ENCODE peak calls at places on chromosomes 6 and 20, in six cellular contexts. J, F, X, P, C and S are unnamed samples.

GRCh38 chr6:12472601-12473038 is 182.5 kb downstream of the EDN1 start:
- DNase-seq in J (peak; percentile 59), X (no peak), C (no peak), F (no peak), P (peak; percentile 68), S (no peak)

GRCh38 chr20:33211817-33212424 is 5.2 kb upstream of the BPIFA3 start:
- DNase-seq in P (peak; percentile 26), X (peak; percentile 1), C (peak; percentile 44), J (no peak), F (peak; percentile 61), S (peak; percentile 86)

GRCh38 chr6:22248513-22249308 is 48.1 kb downstream of the PRL start:
- DNase-seq in P (peak; percentile 73), J (no peak), C (no peak), F (no peak), X (no peak), S (no peak)

GRCh38 chr20:20009784-20010253 is 7.3 kb upstream of the NAA20 start:
- DNase-seq in X (no peak), F (no peak), J (no peak), P (no peak), C (no peak), S (peak; percentile 24)

GRCh38 chr6:157898169-157898568 is 75.1 kb downstream of the SNX9 start:
- DNase-seq in J (no peak), X (no peak), C (no peak), F (no peak), P (peak; percentile 23), S (no peak)

GRCh38 chr20:17631576-17632319 is 50.3 kb downstream of the RRBP1 start:
- DNase-seq in J (no peak), C (no peak), F (no peak), X (no peak), P (no peak), S (no peak)

GRCh38 chr6:2275892-2276242 is 30.5 kb upstream of the GMDS start:
- DNase-seq in X (no peak), P (no peak), F (no peak), J (no peak), C (no peak), S (no peak)

GRCh38 chr20:41468994-41469600 is 102.5 kb upstream of the EMILIN3 start:
- DNase-seq in C (no peak), P (no peak), J (no peak), X (no peak), F (no peak), S (no peak)

GRCh38 chr6:80550748-80551147 is 444.3 kb downstream of the BCKDHB start:
- DNase-seq in J (no peak), C (no peak), F (no peak), X (no peak), P (no peak), S (no peak)

GRCh38 chr20:24933266-24933908 is 15.7 kb upstream of the CST7 start:
- DNase-seq in C (no peak), J (no peak), P (no peak), F (no peak), X (no peak), S (no peak)

GRCh38 chr6:10315034-10315433 is 99.8 kb downstream of the TFAP2A start:
- DNase-seq in P (no peak), C (no peak), J (no peak), F (no peak), X (no peak), S (no peak)

GRCh38 chr20:54650201-54650722 is 174.9 kb downstream of the DOK5 start:
- DNase-seq in P (no peak), F (no peak), J (no peak), X (no peak), C (no peak), S (no peak)

GRCh38 chr20:3925899-3926638 is 36.9 kb downstream of the PANK2 start:
- DNase-seq in J (no peak), C (no peak), X (no peak), P (no peak), F (no peak), S (no peak)

GRCh38 chr6:114277220-114277619 is 65.6 kb downstream of the HS3ST5 start:
- DNase-seq in P (no peak), F (no peak), X (no peak), C (no peak), J (no peak), S (no peak)

GRCh38 chr20:4869290-4870193 is 131.8 kb downstream of the SLC23A2 start:
- DNase-seq in P (peak; percentile 7), F (no peak), X (no peak), C (no peak), J (no peak), S (no peak)

GRCh38 chr6:169224185-169224695 is 29.4 kb downstream of the THBS2 start:
- DNase-seq in X (no peak), P (no peak), C (no peak), F (no peak), J (no peak), S (no peak)

GRCh38 chr6:26330835-26331808 is 33.9 kb upstream of the BTN3A2 start:
- DNase-seq in C (peak; percentile 60), X (no peak), J (no peak), P (peak; percentile 52), F (no peak), S (peak; percentile 64)

GRCh38 chr6:88494401-88495140 is 328.4 kb upstream of the CNR1 start:
- DNase-seq in C (no peak), F (no peak), J (no peak), P (no peak), X (no peak), S (no peak)

GRCh38 chr6:126546771-126547170 is 206.9 kb downstream of the CENPW start:
- DNase-seq in C (no peak), P (no peak), J (no peak), F (no peak), X (no peak), S (no peak)

GRCh38 chr6:157017861-157018260 is 240.7 kb downstream of the ARID1B start:
- DNase-seq in X (no peak), J (no peak), F (no peak), P (no peak), C (no peak), S (no peak)

GRCh38 chr6:168570211-168570610 is 129.2 kb downstream of the SMOC2 start:
- DNase-seq in P (no peak), C (no peak), X (no peak), J (no peak), F (no peak), S (no peak)

GRCh38 chr6:13373488-13373886 is 45.1 kb upstream of the TBC1D7 start:
- DNase-seq in X (no peak), J (no peak), P (no peak), C (no peak), F (no peak), S (no peak)

GRCh38 chr20:43916875-43917371 is 2.3 kb downstream of the TOX2 start:
- DNase-seq in F (no peak), X (no peak), J (no peak), P (peak; percentile 16), C (no peak), S (no peak)

GRCh38 chr20:44736170-44737021 is 9.3 kb upstream of the KCNK15 start:
- DNase-seq in C (no peak), F (peak; percentile 89), X (no peak), J (peak; percentile 68), P (peak; percentile 78), S (no peak)

GRCh38 chr6:55882731-55883595 is 7.6 kb upstream of the BMP5 start:
- DNase-seq in P (peak; percentile 83), F (no peak), X (peak; percentile 48), J (peak; percentile 38), C (no peak), S (no peak)

GRCh38 chr6:35170166-35170565 is 29.0 kb upstream of the TCP11 start:
- DNase-seq in F (no peak), C (no peak), J (no peak), P (peak; percentile 52), X (no peak), S (no peak)

GRCh38 chr6:47353822-47354221 is 44.1 kb upstream of the TNFRSF21 start:
- DNase-seq in J (no peak), C (no peak), X (no peak), F (no peak), P (no peak), S (no peak)

GRCh38 chr20:38299963-38300362 is 4.0 kb upstream of the BPI start:
- DNase-seq in C (no peak), J (no peak), X (no peak), P (no peak), F (no peak), S (no peak)

GRCh38 chr6:44653761-44654218 is 266.3 kb downstream of the CDC5L start:
- DNase-seq in P (peak; percentile 79), F (no peak), X (no peak), C (no peak), J (no peak), S (no peak)

GRCh38 chr6:47788498-47788884 is 6.7 kb downstream of the OPN5 start:
- DNase-seq in P (no peak), C (no peak), X (no peak), F (no peak), J (no peak), S (no peak)

GRCh38 chr6:155771822-155772221 is 316.2 kb upstream of the NOX3 start:
- DNase-seq in F (no peak), J (no peak), C (no peak), P (no peak), X (no peak), S (no peak)